ENCODE peak calls at places on chromosomes 16 and 17, in six cellular contexts. One of them, this sample, is unnamed.

GRCh38 chr16:66121466-66121865 is 245.0 kb upstream of the CDH5 start:
- DNase-seq in heart left ventricle: no peak
- DNase-seq in ascending aorta: no peak
- DNase-seq in B cell: no peak
- DNase-seq in neural progenitor cell: no peak
- DNase-seq in OCI-LY7: no peak
- DNase-seq in this sample: no peak

GRCh38 chr17:57142925-57143324 is 57.9 kb downstream of the AKAP1 start:
- DNase-seq in heart left ventricle: peak; percentile 32
- DNase-seq in neural progenitor cell: no peak
- DNase-seq in OCI-LY7: no peak
- DNase-seq in B cell: no peak
- DNase-seq in ascending aorta: no peak
- DNase-seq in this sample: no peak

GRCh38 chr16:3744018-3744417 is 26.7 kb upstream of the TRAP1 start:
- DNase-seq in heart left ventricle: no peak
- DNase-seq in neural progenitor cell: no peak
- DNase-seq in ascending aorta: no peak
- DNase-seq in B cell: no peak
- DNase-seq in OCI-LY7: no peak
- DNase-seq in this sample: no peak

GRCh38 chr16:81582655-81583441 is 138.2 kb downstream of the CMIP start:
- DNase-seq in ascending aorta: no peak
- DNase-seq in OCI-LY7: no peak
- DNase-seq in neural progenitor cell: peak; percentile 37
- DNase-seq in B cell: no peak
- DNase-seq in heart left ventricle: no peak
- DNase-seq in this sample: no peak

GRCh38 chr16:89988951-89989350 is 30.3 kb downstream of the DBNDD1 start:
- DNase-seq in neural progenitor cell: no peak
- DNase-seq in B cell: no peak
- DNase-seq in ascending aorta: no peak
- DNase-seq in heart left ventricle: no peak
- DNase-seq in OCI-LY7: no peak
- DNase-seq in this sample: no peak

GRCh38 chr17:65449495-65449894 is 112.0 kb downstream of the AXIN2 start:
- DNase-seq in B cell: no peak
- DNase-seq in OCI-LY7: no peak
- DNase-seq in heart left ventricle: no peak
- DNase-seq in ascending aorta: no peak
- DNase-seq in neural progenitor cell: peak; percentile 35
- DNase-seq in this sample: no peak

GRCh38 chr16:76287466-76287865 is 10.3 kb downstream of the CNTNAP4 start:
- DNase-seq in neural progenitor cell: no peak
- DNase-seq in ascending aorta: no peak
- DNase-seq in heart left ventricle: no peak
- DNase-seq in B cell: no peak
- DNase-seq in OCI-LY7: no peak
- DNase-seq in this sample: no peak

GRCh38 chr17:46950997-46951621 is 27.9 kb downstream of the RPRML start:
- DNase-seq in ascending aorta: no peak
- DNase-seq in neural progenitor cell: peak; percentile 41
- DNase-seq in heart left ventricle: no peak
- DNase-seq in B cell: no peak
- DNase-seq in OCI-LY7: no peak
- DNase-seq in this sample: no peak

GRCh38 chr17:4583796-4584124 is 569 bp upstream of the SMTNL2 start:
- DNase-seq in ascending aorta: no peak
- DNase-seq in heart left ventricle: no peak
- DNase-seq in neural progenitor cell: peak; percentile 81
- DNase-seq in B cell: no peak
- DNase-seq in OCI-LY7: peak; percentile 11
- DNase-seq in this sample: no peak

GRCh38 chr17:38425744-38426143 is 2.5 kb upstream of the ARHGAP23 start:
- DNase-seq in OCI-LY7: no peak
- DNase-seq in B cell: peak; percentile 10
- DNase-seq in heart left ventricle: peak; percentile 73
- DNase-seq in neural progenitor cell: no peak
- DNase-seq in ascending aorta: peak; percentile 79
- DNase-seq in this sample: no peak

GRCh38 chr16:35184356-35184870 is 1725.0 kb downstream of the TP53TG3F start:
- DNase-seq in OCI-LY7: no peak
- DNase-seq in heart left ventricle: no peak
- DNase-seq in neural progenitor cell: no peak
- DNase-seq in B cell: no peak
- DNase-seq in ascending aorta: no peak
- DNase-seq in this sample: no peak

GRCh38 chr16:35187665-35188225 is 1728.3 kb downstream of the TP53TG3F start:
- DNase-seq in B cell: no peak
- DNase-seq in ascending aorta: no peak
- DNase-seq in neural progenitor cell: no peak
- DNase-seq in OCI-LY7: no peak
- DNase-seq in heart left ventricle: no peak
- DNase-seq in this sample: no peak

GRCh38 chr16:35185366-35186044 is 1726.1 kb downstream of the TP53TG3F start:
- DNase-seq in neural progenitor cell: no peak
- DNase-seq in B cell: no peak
- DNase-seq in OCI-LY7: no peak
- DNase-seq in ascending aorta: no peak
- DNase-seq in heart left ventricle: no peak
- DNase-seq in this sample: no peak

GRCh38 chr16:35186045-35186759 is 1726.8 kb downstream of the TP53TG3F start:
- DNase-seq in B cell: no peak
- DNase-seq in neural progenitor cell: no peak
- DNase-seq in heart left ventricle: no peak
- DNase-seq in ascending aorta: no peak
- DNase-seq in OCI-LY7: no peak
- DNase-seq in this sample: no peak

GRCh38 chr16:35188288-35189155 is 1729.1 kb downstream of the TP53TG3F start:
- DNase-seq in ascending aorta: no peak
- DNase-seq in heart left ventricle: no peak
- DNase-seq in B cell: no peak
- DNase-seq in neural progenitor cell: no peak
- DNase-seq in OCI-LY7: peak; percentile 1
- DNase-seq in this sample: no peak
- TF ChIP-seq CTCF in ascending aorta: no peak
- TF ChIP-seq CTCF in heart left ventricle: no peak
- TF ChIP-seq CTCF in B cell: no peak
- TF ChIP-seq CTCF in neural progenitor cell: no peak
- TF ChIP-seq CTCF in OCI-LY7: peak; percentile 43
- TF ChIP-seq CTCF in this sample: no peak

GRCh38 chr17:15091825-15092224 is 173.3 kb downstream of the PMP22 start:
- DNase-seq in OCI-LY7: peak; percentile 8
- DNase-seq in neural progenitor cell: peak; percentile 37
- DNase-seq in ascending aorta: no peak
- DNase-seq in heart left ventricle: no peak
- DNase-seq in B cell: no peak
- DNase-seq in this sample: no peak
- TF ChIP-seq CTCF in OCI-LY7: peak; percentile 69
- TF ChIP-seq CTCF in neural progenitor cell: peak; percentile 58
- TF ChIP-seq CTCF in ascending aorta: no peak
- TF ChIP-seq CTCF in heart left ventricle: no peak
- TF ChIP-seq CTCF in B cell: no peak
- TF ChIP-seq CTCF in this sample: no peak

GRCh38 chr17:73198930-73199260 is 6.0 kb downstream of the COG1 start:
- DNase-seq in neural progenitor cell: no peak
- DNase-seq in OCI-LY7: no peak
- DNase-seq in heart left ventricle: no peak
- DNase-seq in B cell: no peak
- DNase-seq in ascending aorta: no peak
- DNase-seq in this sample: no peak

GRCh38 chr17:73197141-73197540 is 4.3 kb downstream of the COG1 start:
- DNase-seq in neural progenitor cell: no peak
- DNase-seq in heart left ventricle: no peak
- DNase-seq in OCI-LY7: no peak
- DNase-seq in ascending aorta: no peak
- DNase-seq in B cell: no peak
- DNase-seq in this sample: no peak

GRCh38 chr17:73194514-73195222 is 1.8 kb downstream of the COG1 start:
- DNase-seq in OCI-LY7: no peak
- DNase-seq in neural progenitor cell: no peak
- DNase-seq in B cell: no peak
- DNase-seq in ascending aorta: no peak
- DNase-seq in heart left ventricle: no peak
- DNase-seq in this sample: no peak

GRCh38 chr17:73198201-73198929 is 5.5 kb downstream of the COG1 start:
- DNase-seq in OCI-LY7: no peak
- DNase-seq in heart left ventricle: no peak
- DNase-seq in B cell: no peak
- DNase-seq in ascending aorta: no peak
- DNase-seq in neural progenitor cell: no peak
- DNase-seq in this sample: no peak

DNA sequence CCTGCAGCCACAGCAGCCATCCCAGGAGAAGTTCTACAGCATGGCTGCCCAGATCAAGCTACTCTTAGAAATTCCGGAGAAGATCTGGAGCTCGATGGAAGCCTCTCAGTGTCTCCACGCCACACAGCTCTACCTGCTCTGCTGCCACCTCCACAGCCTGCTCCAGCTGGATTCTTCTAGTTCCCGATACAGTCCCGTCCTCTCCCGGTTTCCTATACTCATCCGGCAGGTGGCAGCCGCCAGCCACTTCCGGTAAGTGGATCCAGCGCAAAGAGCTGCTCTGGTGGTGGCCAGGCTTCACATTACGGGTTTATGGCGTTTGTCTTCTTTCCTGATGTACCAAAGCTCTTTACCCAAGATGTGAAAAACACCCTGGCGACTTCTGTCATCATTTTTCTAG is 3.6 kb downstream of the COG1 start:
- DNase-seq in OCI-LY7: no peak
- DNase-seq in ascending aorta: no peak
- DNase-seq in heart left ventricle: no peak
- DNase-seq in B cell: no peak
- DNase-seq in neural progenitor cell: peak; percentile 68
- DNase-seq in this sample: no peak
- TF ChIP-seq CTCF in OCI-LY7: no peak
- TF ChIP-seq CTCF in ascending aorta: no peak
- TF ChIP-seq CTCF in heart left ventricle: no peak
- TF ChIP-seq CTCF in B cell: no peak
- TF ChIP-seq CTCF in neural progenitor cell: peak; percentile 50
- TF ChIP-seq CTCF in this sample: no peak

GRCh38 chr17:15261063-15261817 is 3.9 kb downstream of the PMP22 start:
- DNase-seq in ascending aorta: peak; percentile 83
- DNase-seq in OCI-LY7: no peak
- DNase-seq in heart left ventricle: peak; percentile 56
- DNase-seq in neural progenitor cell: peak; percentile 85
- DNase-seq in B cell: no peak
- DNase-seq in this sample: no peak
- TF ChIP-seq CTCF in ascending aorta: no peak
- TF ChIP-seq CTCF in OCI-LY7: no peak
- TF ChIP-seq CTCF in heart left ventricle: peak; percentile 6
- TF ChIP-seq CTCF in neural progenitor cell: no peak
- TF ChIP-seq CTCF in B cell: no peak
- TF ChIP-seq CTCF in this sample: no peak

GRCh38 chr16:71648921-71649320 is 22.9 kb downstream of the MARVELD3 start:
- DNase-seq in B cell: no peak
- DNase-seq in neural progenitor cell: peak; percentile 33
- DNase-seq in ascending aorta: no peak
- DNase-seq in heart left ventricle: no peak
- DNase-seq in OCI-LY7: peak; percentile 5
- DNase-seq in this sample: no peak

GRCh38 chr16:71648162-71648561 is 22.2 kb downstream of the MARVELD3 start:
- DNase-seq in B cell: no peak
- DNase-seq in neural progenitor cell: no peak
- DNase-seq in ascending aorta: no peak
- DNase-seq in OCI-LY7: no peak
- DNase-seq in heart left ventricle: no peak
- DNase-seq in this sample: no peak

GRCh38 chr16:71647391-71647790 is 21.4 kb downstream of the MARVELD3 start:
- DNase-seq in OCI-LY7: no peak
- DNase-seq in ascending aorta: no peak
- DNase-seq in B cell: no peak
- DNase-seq in heart left ventricle: no peak
- DNase-seq in neural progenitor cell: no peak
- DNase-seq in this sample: no peak

GRCh38 chr16:71645450-71645849 is 19.5 kb downstream of the MARVELD3 start:
- DNase-seq in OCI-LY7: peak; percentile 52
- DNase-seq in ascending aorta: no peak
- DNase-seq in neural progenitor cell: peak; percentile 51
- DNase-seq in heart left ventricle: no peak
- DNase-seq in B cell: no peak
- DNase-seq in this sample: no peak
- TF ChIP-seq CTCF in OCI-LY7: peak; percentile 82
- TF ChIP-seq CTCF in ascending aorta: no peak
- TF ChIP-seq CTCF in neural progenitor cell: peak; percentile 63
- TF ChIP-seq CTCF in heart left ventricle: no peak
- TF ChIP-seq CTCF in B cell: peak; percentile 38
- TF ChIP-seq CTCF in this sample: no peak

DNA sequence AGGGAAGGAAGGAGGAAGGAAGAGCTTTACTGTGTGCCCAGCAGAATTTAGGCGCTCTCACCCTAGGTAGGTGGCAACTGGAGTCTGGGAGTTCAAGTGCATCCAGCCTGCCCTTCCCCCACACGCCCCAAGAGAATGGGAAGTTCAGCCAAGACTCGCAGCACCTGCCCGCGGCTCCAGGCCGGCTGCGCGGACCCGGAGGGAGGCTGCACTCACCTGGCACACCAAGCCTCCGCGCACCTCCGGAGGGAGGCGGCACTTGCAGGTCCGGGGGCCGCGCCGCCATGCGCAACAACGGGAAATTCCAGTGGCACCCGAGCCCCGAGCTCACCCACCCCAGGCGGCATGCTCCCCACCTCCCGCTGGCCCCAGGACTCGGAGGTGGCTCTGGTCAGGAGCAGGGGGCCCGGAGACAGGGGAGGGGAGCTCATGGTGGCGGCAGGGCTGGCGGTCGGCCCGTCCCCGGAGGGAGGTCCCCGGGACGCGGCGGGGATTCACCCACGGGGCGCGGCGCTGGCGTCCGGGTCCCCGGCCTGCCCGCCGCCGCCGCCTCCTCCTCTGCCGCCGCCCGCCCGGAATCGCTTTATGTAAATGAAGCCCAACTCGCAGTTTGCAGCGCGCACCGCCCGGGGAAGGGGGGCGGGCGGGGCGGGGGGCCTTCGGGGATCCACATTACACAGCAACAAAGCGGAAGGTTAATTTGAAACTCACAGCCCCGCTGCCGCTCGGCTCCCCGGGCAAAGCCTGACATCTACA is at the start of gene ZFHX3:
- DNase-seq in ascending aorta: peak; percentile 91
- DNase-seq in heart left ventricle: peak; percentile 72
- DNase-seq in B cell: peak; percentile 79
- DNase-seq in OCI-LY7: peak; percentile 40
- DNase-seq in neural progenitor cell: peak; percentile 89
- DNase-seq in this sample: peak; percentile 58
- TF ChIP-seq CTCF in ascending aorta: no peak
- TF ChIP-seq CTCF in heart left ventricle: peak; percentile 39
- TF ChIP-seq CTCF in B cell: peak; percentile 4
- TF ChIP-seq CTCF in OCI-LY7: no peak
- TF ChIP-seq CTCF in neural progenitor cell: peak; percentile 20
- TF ChIP-seq CTCF in this sample: no peak

GRCh38 chr16:79728923-79729240 is 128.3 kb upstream of the MAF start:
- DNase-seq in heart left ventricle: no peak
- DNase-seq in neural progenitor cell: no peak
- DNase-seq in ascending aorta: no peak
- DNase-seq in B cell: no peak
- DNase-seq in OCI-LY7: no peak
- DNase-seq in this sample: no peak
- TF ChIP-seq CTCF in heart left ventricle: no peak
- TF ChIP-seq CTCF in neural progenitor cell: no peak
- TF ChIP-seq CTCF in ascending aorta: no peak
- TF ChIP-seq CTCF in B cell: no peak
- TF ChIP-seq CTCF in OCI-LY7: no peak
- TF ChIP-seq CTCF in this sample: no peak